ENCODE peak calls at places on chromosome 18, in ten cellular contexts. One of them, this sample, is unnamed.

GRCh38 chr18:13136689-13137040 is 81.9 kb upstream of the LDLRAD4 start:
- DNase-seq in NCI-H1930: no peak
- DNase-seq in GM13977: peak; percentile 68
- DNase-seq in NCI-H1092: no peak
- DNase-seq in left cardiac atrium: no peak
- DNase-seq in stimulated activated CD4-positive, alpha-beta T cell treated with anti-CD3 and anti-CD28 coated beads, Interleukin-15, amount 100 ng/mL, for 1 hour: no peak
- DNase-seq in T-helper 2 cell: no peak
- DNase-seq in aorta: peak; percentile 84
- DNase-seq in left ventricle myocardium inferior: peak; percentile 43
- DNase-seq in RPMI7951: peak; percentile 36
- DNase-seq in this sample: no peak

GRCh38 chr18:52254367-52254766 is 85.6 kb upstream of the DCC start:
- DNase-seq in NCI-H1930: no peak
- DNase-seq in GM13977: no peak
- DNase-seq in NCI-H1092: no peak
- DNase-seq in left cardiac atrium: no peak
- DNase-seq in stimulated activated CD4-positive, alpha-beta T cell treated with anti-CD3 and anti-CD28 coated beads, Interleukin-15, amount 100 ng/mL, for 1 hour: no peak
- DNase-seq in T-helper 2 cell: no peak
- DNase-seq in aorta: no peak
- DNase-seq in left ventricle myocardium inferior: no peak
- DNase-seq in RPMI7951: no peak
- DNase-seq in this sample: no peak

GRCh38 chr18:29749699-29750098 is 1292.8 kb downstream of the DSC3 start:
- DNase-seq in NCI-H1930: no peak
- DNase-seq in GM13977: no peak
- DNase-seq in NCI-H1092: no peak
- DNase-seq in left cardiac atrium: no peak
- DNase-seq in stimulated activated CD4-positive, alpha-beta T cell treated with anti-CD3 and anti-CD28 coated beads, Interleukin-15, amount 100 ng/mL, for 1 hour: no peak
- DNase-seq in T-helper 2 cell: no peak
- DNase-seq in aorta: no peak
- DNase-seq in left ventricle myocardium inferior: no peak
- DNase-seq in RPMI7951: no peak
- DNase-seq in this sample: no peak

GRCh38 chr18:43001821-43002220 is 113.7 kb downstream of the RIT2 start:
- DNase-seq in NCI-H1930: no peak
- DNase-seq in GM13977: no peak
- DNase-seq in NCI-H1092: no peak
- DNase-seq in left cardiac atrium: no peak
- DNase-seq in stimulated activated CD4-positive, alpha-beta T cell treated with anti-CD3 and anti-CD28 coated beads, Interleukin-15, amount 100 ng/mL, for 1 hour: no peak
- DNase-seq in T-helper 2 cell: no peak
- DNase-seq in aorta: no peak
- DNase-seq in left ventricle myocardium inferior: no peak
- DNase-seq in RPMI7951: no peak
- DNase-seq in this sample: no peak

GRCh38 chr18:40367576-40367975 is 1587.5 kb upstream of the PIK3C3 start:
- DNase-seq in NCI-H1930: no peak
- DNase-seq in GM13977: no peak
- DNase-seq in NCI-H1092: no peak
- DNase-seq in left cardiac atrium: no peak
- DNase-seq in stimulated activated CD4-positive, alpha-beta T cell treated with anti-CD3 and anti-CD28 coated beads, Interleukin-15, amount 100 ng/mL, for 1 hour: no peak
- DNase-seq in T-helper 2 cell: no peak
- DNase-seq in aorta: no peak
- DNase-seq in left ventricle myocardium inferior: no peak
- DNase-seq in RPMI7951: no peak
- DNase-seq in this sample: no peak

GRCh38 chr18:26621161-26622026 is 73.0 kb upstream of the KCTD1 start:
- DNase-seq in NCI-H1930: no peak
- DNase-seq in GM13977: peak; percentile 74
- DNase-seq in NCI-H1092: no peak
- DNase-seq in left cardiac atrium: peak; percentile 56
- DNase-seq in stimulated activated CD4-positive, alpha-beta T cell treated with anti-CD3 and anti-CD28 coated beads, Interleukin-15, amount 100 ng/mL, for 1 hour: no peak
- DNase-seq in T-helper 2 cell: no peak
- DNase-seq in aorta: no peak
- DNase-seq in left ventricle myocardium inferior: peak; percentile 33
- DNase-seq in RPMI7951: peak; percentile 54
- DNase-seq in this sample: no peak

GRCh38 chr18:60053747-60054304 is 154.0 kb downstream of the PMAIP1 start:
- DNase-seq in NCI-H1930: no peak
- DNase-seq in GM13977: no peak
- DNase-seq in NCI-H1092: no peak
- DNase-seq in left cardiac atrium: no peak
- DNase-seq in stimulated activated CD4-positive, alpha-beta T cell treated with anti-CD3 and anti-CD28 coated beads, Interleukin-15, amount 100 ng/mL, for 1 hour: no peak
- DNase-seq in T-helper 2 cell: no peak
- DNase-seq in aorta: no peak
- DNase-seq in left ventricle myocardium inferior: no peak
- DNase-seq in RPMI7951: peak; percentile 94
- DNase-seq in this sample: peak; percentile 89

GRCh38 chr18:31064130-31064529 is 21.6 kb upstream of the DSC3 start:
- DNase-seq in NCI-H1930: no peak
- DNase-seq in GM13977: no peak
- DNase-seq in NCI-H1092: no peak
- DNase-seq in left cardiac atrium: no peak
- DNase-seq in stimulated activated CD4-positive, alpha-beta T cell treated with anti-CD3 and anti-CD28 coated beads, Interleukin-15, amount 100 ng/mL, for 1 hour: no peak
- DNase-seq in T-helper 2 cell: no peak
- DNase-seq in aorta: no peak
- DNase-seq in left ventricle myocardium inferior: no peak
- DNase-seq in RPMI7951: no peak
- DNase-seq in this sample: no peak

GRCh38 chr18:60693426-60693825 is 320.9 kb upstream of the MC4R start:
- DNase-seq in NCI-H1930: no peak
- DNase-seq in GM13977: no peak
- DNase-seq in NCI-H1092: no peak
- DNase-seq in left cardiac atrium: no peak
- DNase-seq in stimulated activated CD4-positive, alpha-beta T cell treated with anti-CD3 and anti-CD28 coated beads, Interleukin-15, amount 100 ng/mL, for 1 hour: no peak
- DNase-seq in T-helper 2 cell: no peak
- DNase-seq in aorta: no peak
- DNase-seq in left ventricle myocardium inferior: no peak
- DNase-seq in RPMI7951: no peak
- DNase-seq in this sample: no peak

GRCh38 chr18:57030417-57030816 is 116.5 kb upstream of the BOD1L2 start:
- DNase-seq in NCI-H1930: no peak
- DNase-seq in GM13977: no peak
- DNase-seq in NCI-H1092: no peak
- DNase-seq in left cardiac atrium: no peak
- DNase-seq in stimulated activated CD4-positive, alpha-beta T cell treated with anti-CD3 and anti-CD28 coated beads, Interleukin-15, amount 100 ng/mL, for 1 hour: no peak
- DNase-seq in T-helper 2 cell: no peak
- DNase-seq in aorta: no peak
- DNase-seq in left ventricle myocardium inferior: no peak
- DNase-seq in RPMI7951: no peak
- DNase-seq in this sample: no peak

GRCh38 chr18:12960846-12961397 is 13.1 kb downstream of the SEH1L start:
- DNase-seq in NCI-H1930: no peak
- DNase-seq in GM13977: no peak
- DNase-seq in NCI-H1092: no peak
- DNase-seq in left cardiac atrium: no peak
- DNase-seq in stimulated activated CD4-positive, alpha-beta T cell treated with anti-CD3 and anti-CD28 coated beads, Interleukin-15, amount 100 ng/mL, for 1 hour: no peak
- DNase-seq in T-helper 2 cell: no peak
- DNase-seq in aorta: no peak
- DNase-seq in left ventricle myocardium inferior: no peak
- DNase-seq in RPMI7951: no peak
- DNase-seq in this sample: no peak

GRCh38 chr18:55351220-55351619 is 236.8 kb downstream of the TCF4 start:
- DNase-seq in NCI-H1930: no peak
- DNase-seq in GM13977: no peak
- DNase-seq in NCI-H1092: no peak
- DNase-seq in left cardiac atrium: no peak
- DNase-seq in stimulated activated CD4-positive, alpha-beta T cell treated with anti-CD3 and anti-CD28 coated beads, Interleukin-15, amount 100 ng/mL, for 1 hour: no peak
- DNase-seq in T-helper 2 cell: no peak
- DNase-seq in aorta: no peak
- DNase-seq in left ventricle myocardium inferior: no peak
- DNase-seq in RPMI7951: no peak
- DNase-seq in this sample: no peak

GRCh38 chr18:10732990-10733389 is 207.2 kb downstream of the NAPG start:
- DNase-seq in NCI-H1930: no peak
- DNase-seq in GM13977: no peak
- DNase-seq in NCI-H1092: no peak
- DNase-seq in left cardiac atrium: no peak
- DNase-seq in stimulated activated CD4-positive, alpha-beta T cell treated with anti-CD3 and anti-CD28 coated beads, Interleukin-15, amount 100 ng/mL, for 1 hour: no peak
- DNase-seq in T-helper 2 cell: no peak
- DNase-seq in aorta: no peak
- DNase-seq in left ventricle myocardium inferior: no peak
- DNase-seq in RPMI7951: no peak
- DNase-seq in this sample: no peak

GRCh38 chr18:36316246-36316645 is 18.7 kb downstream of the FHOD3 start:
- DNase-seq in NCI-H1930: no peak
- DNase-seq in GM13977: no peak
- DNase-seq in NCI-H1092: no peak
- DNase-seq in left cardiac atrium: no peak
- DNase-seq in stimulated activated CD4-positive, alpha-beta T cell treated with anti-CD3 and anti-CD28 coated beads, Interleukin-15, amount 100 ng/mL, for 1 hour: no peak
- DNase-seq in T-helper 2 cell: no peak
- DNase-seq in aorta: no peak
- DNase-seq in left ventricle myocardium inferior: no peak
- DNase-seq in RPMI7951: no peak
- DNase-seq in this sample: no peak

GRCh38 chr18:40197711-40198110 is 1757.3 kb upstream of the PIK3C3 start:
- DNase-seq in NCI-H1930: no peak
- DNase-seq in GM13977: no peak
- DNase-seq in NCI-H1092: no peak
- DNase-seq in left cardiac atrium: no peak
- DNase-seq in stimulated activated CD4-positive, alpha-beta T cell treated with anti-CD3 and anti-CD28 coated beads, Interleukin-15, amount 100 ng/mL, for 1 hour: no peak
- DNase-seq in T-helper 2 cell: no peak
- DNase-seq in aorta: no peak
- DNase-seq in left ventricle myocardium inferior: no peak
- DNase-seq in RPMI7951: no peak
- DNase-seq in this sample: no peak

GRCh38 chr18:78589916-78590437 is 389.6 kb upstream of the SALL3 start:
- DNase-seq in NCI-H1930: no peak
- DNase-seq in GM13977: no peak
- DNase-seq in NCI-H1092: no peak
- DNase-seq in left cardiac atrium: no peak
- DNase-seq in stimulated activated CD4-positive, alpha-beta T cell treated with anti-CD3 and anti-CD28 coated beads, Interleukin-15, amount 100 ng/mL, for 1 hour: no peak
- DNase-seq in T-helper 2 cell: no peak
- DNase-seq in aorta: no peak
- DNase-seq in left ventricle myocardium inferior: no peak
- DNase-seq in RPMI7951: no peak
- DNase-seq in this sample: no peak

GRCh38 chr18:39960545-39960944 is 1994.5 kb upstream of the PIK3C3 start:
- DNase-seq in NCI-H1930: no peak
- DNase-seq in GM13977: no peak
- DNase-seq in NCI-H1092: no peak
- DNase-seq in left cardiac atrium: no peak
- DNase-seq in stimulated activated CD4-positive, alpha-beta T cell treated with anti-CD3 and anti-CD28 coated beads, Interleukin-15, amount 100 ng/mL, for 1 hour: no peak
- DNase-seq in T-helper 2 cell: no peak
- DNase-seq in aorta: no peak
- DNase-seq in left ventricle myocardium inferior: no peak
- DNase-seq in RPMI7951: no peak
- DNase-seq in this sample: no peak

GRCh38 chr18:43578636-43579203 is 301.4 kb upstream of the SYT4 start:
- DNase-seq in NCI-H1930: peak; percentile 18
- DNase-seq in GM13977: no peak
- DNase-seq in NCI-H1092: peak; percentile 24
- DNase-seq in left cardiac atrium: no peak
- DNase-seq in stimulated activated CD4-positive, alpha-beta T cell treated with anti-CD3 and anti-CD28 coated beads, Interleukin-15, amount 100 ng/mL, for 1 hour: no peak
- DNase-seq in T-helper 2 cell: no peak
- DNase-seq in aorta: no peak
- DNase-seq in left ventricle myocardium inferior: no peak
- DNase-seq in RPMI7951: no peak
- DNase-seq in this sample: no peak

GRCh38 chr18:63161728-63162195 is 157.8 kb downstream of the BCL2 start:
- DNase-seq in NCI-H1930: no peak
- DNase-seq in GM13977: peak; percentile 76
- DNase-seq in NCI-H1092: no peak
- DNase-seq in left cardiac atrium: peak; percentile 77
- DNase-seq in stimulated activated CD4-positive, alpha-beta T cell treated with anti-CD3 and anti-CD28 coated beads, Interleukin-15, amount 100 ng/mL, for 1 hour: peak; percentile 56
- DNase-seq in T-helper 2 cell: peak; percentile 68
- DNase-seq in aorta: peak; percentile 83
- DNase-seq in left ventricle myocardium inferior: peak; percentile 35
- DNase-seq in RPMI7951: peak; percentile 84
- DNase-seq in this sample: peak; percentile 22

GRCh38 chr18:46899274-46899948 is 17.9 kb downstream of the PIAS2 start:
- DNase-seq in NCI-H1930: no peak
- DNase-seq in GM13977: peak; percentile 23
- DNase-seq in NCI-H1092: no peak
- DNase-seq in left cardiac atrium: no peak
- DNase-seq in stimulated activated CD4-positive, alpha-beta T cell treated with anti-CD3 and anti-CD28 coated beads, Interleukin-15, amount 100 ng/mL, for 1 hour: no peak
- DNase-seq in T-helper 2 cell: no peak
- DNase-seq in aorta: no peak
- DNase-seq in left ventricle myocardium inferior: no peak
- DNase-seq in RPMI7951: no peak
- DNase-seq in this sample: no peak

GRCh38 chr18:68456985-68457384 is 257.9 kb downstream of the TMX3 start:
- DNase-seq in NCI-H1930: no peak
- DNase-seq in GM13977: no peak
- DNase-seq in NCI-H1092: no peak
- DNase-seq in left cardiac atrium: no peak
- DNase-seq in stimulated activated CD4-positive, alpha-beta T cell treated with anti-CD3 and anti-CD28 coated beads, Interleukin-15, amount 100 ng/mL, for 1 hour: no peak
- DNase-seq in T-helper 2 cell: no peak
- DNase-seq in aorta: no peak
- DNase-seq in left ventricle myocardium inferior: no peak
- DNase-seq in RPMI7951: no peak
- DNase-seq in this sample: no peak

GRCh38 chr18:79523738-79524180 is 128.0 kb downstream of the NFATC1 start:
- DNase-seq in NCI-H1930: no peak
- DNase-seq in GM13977: peak; percentile 79
- DNase-seq in NCI-H1092: no peak
- DNase-seq in left cardiac atrium: no peak
- DNase-seq in stimulated activated CD4-positive, alpha-beta T cell treated with anti-CD3 and anti-CD28 coated beads, Interleukin-15, amount 100 ng/mL, for 1 hour: peak; percentile 51
- DNase-seq in T-helper 2 cell: peak; percentile 71
- DNase-seq in aorta: no peak
- DNase-seq in left ventricle myocardium inferior: no peak
- DNase-seq in RPMI7951: no peak
- DNase-seq in this sample: no peak

GRCh38 chr18:8548186-8548585 is 61.1 kb upstream of the RAB12 start:
- DNase-seq in NCI-H1930: no peak
- DNase-seq in GM13977: no peak
- DNase-seq in NCI-H1092: no peak
- DNase-seq in left cardiac atrium: no peak
- DNase-seq in stimulated activated CD4-positive, alpha-beta T cell treated with anti-CD3 and anti-CD28 coated beads, Interleukin-15, amount 100 ng/mL, for 1 hour: no peak
- DNase-seq in T-helper 2 cell: no peak
- DNase-seq in aorta: no peak
- DNase-seq in left ventricle myocardium inferior: no peak
- DNase-seq in RPMI7951: peak; percentile 79
- DNase-seq in this sample: no peak

GRCh38 chr18:9404565-9405060 is 70.0 kb downstream of the TWSG1 start:
- DNase-seq in NCI-H1930: no peak
- DNase-seq in GM13977: peak; percentile 50
- DNase-seq in NCI-H1092: no peak
- DNase-seq in left cardiac atrium: peak; percentile 35
- DNase-seq in stimulated activated CD4-positive, alpha-beta T cell treated with anti-CD3 and anti-CD28 coated beads, Interleukin-15, amount 100 ng/mL, for 1 hour: no peak
- DNase-seq in T-helper 2 cell: no peak
- DNase-seq in aorta: no peak
- DNase-seq in left ventricle myocardium inferior: no peak
- DNase-seq in RPMI7951: no peak
- DNase-seq in this sample: no peak

GRCh38 chr18:63236417-63236816 is 83.2 kb downstream of the BCL2 start:
- DNase-seq in NCI-H1930: no peak
- DNase-seq in GM13977: no peak
- DNase-seq in NCI-H1092: no peak
- DNase-seq in left cardiac atrium: peak; percentile 28
- DNase-seq in stimulated activated CD4-positive, alpha-beta T cell treated with anti-CD3 and anti-CD28 coated beads, Interleukin-15, amount 100 ng/mL, for 1 hour: no peak
- DNase-seq in T-helper 2 cell: no peak
- DNase-seq in aorta: no peak
- DNase-seq in left ventricle myocardium inferior: peak; percentile 26
- DNase-seq in RPMI7951: no peak
- DNase-seq in this sample: no peak

GRCh38 chr18:46700026-46700425 is 43.0 kb upstream of the LOXHD1 start:
- DNase-seq in NCI-H1930: no peak
- DNase-seq in GM13977: no peak
- DNase-seq in NCI-H1092: no peak
- DNase-seq in left cardiac atrium: no peak
- DNase-seq in stimulated activated CD4-positive, alpha-beta T cell treated with anti-CD3 and anti-CD28 coated beads, Interleukin-15, amount 100 ng/mL, for 1 hour: no peak
- DNase-seq in T-helper 2 cell: no peak
- DNase-seq in aorta: no peak
- DNase-seq in left ventricle myocardium inferior: no peak
- DNase-seq in RPMI7951: no peak
- DNase-seq in this sample: no peak

GRCh38 chr18:23706971-23707640 is 17.9 kb downstream of the LAMA3 start:
- DNase-seq in NCI-H1930: no peak
- DNase-seq in GM13977: no peak
- DNase-seq in NCI-H1092: no peak
- DNase-seq in left cardiac atrium: no peak
- DNase-seq in stimulated activated CD4-positive, alpha-beta T cell treated with anti-CD3 and anti-CD28 coated beads, Interleukin-15, amount 100 ng/mL, for 1 hour: no peak
- DNase-seq in T-helper 2 cell: no peak
- DNase-seq in aorta: no peak
- DNase-seq in left ventricle myocardium inferior: no peak
- DNase-seq in RPMI7951: no peak
- DNase-seq in this sample: no peak

GRCh38 chr18:55475916-55476315 is 112.1 kb downstream of the TCF4 start:
- DNase-seq in NCI-H1930: no peak
- DNase-seq in GM13977: no peak
- DNase-seq in NCI-H1092: no peak
- DNase-seq in left cardiac atrium: no peak
- DNase-seq in stimulated activated CD4-positive, alpha-beta T cell treated with anti-CD3 and anti-CD28 coated beads, Interleukin-15, amount 100 ng/mL, for 1 hour: no peak
- DNase-seq in T-helper 2 cell: no peak
- DNase-seq in aorta: no peak
- DNase-seq in left ventricle myocardium inferior: no peak
- DNase-seq in RPMI7951: no peak
- DNase-seq in this sample: no peak